ENCODE peak calls at places on chromosomes 2 and 18, in nine cellular contexts. S, U, C, A, W, K, V, I and R are unnamed samples. For H3K27me3 and H3K36me3, the result is how much of the 10 kb centered on the place peaks cover.

GRCh38 chr2:185738679-185739472 is at the start of gene FSIP2:
- DNase-seq in A (peak), I (no peak), S (peak), V (peak), K (peak), U (no peak), C (peak), W (peak), R (peak)

GRCh38 chr2:60551241-60552095 is 2.0 kb downstream of the BCL11A start:
- DNase-seq in V (no peak), K (no peak), U (no peak), A (peak), I (no peak), W (peak), C (peak), S (peak), R (peak)

GRCh38 chr2:121446647-121447241 is 83.9 kb upstream of the RNU4ATAC start:
- DNase-seq in K (no peak), S (no peak), W (no peak), V (no peak), A (peak), I (no peak), C (no peak), U (no peak), R (no peak)

GRCh38 chr2:148298201-148298600 is 277.3 kb downstream of the MBD5 start:
- DNase-seq in K (peak), S (no peak), U (no peak), C (no peak), I (no peak), W (no peak), V (peak), A (peak), R (no peak)

GRCh38 chr2:19592197-19592596 is 233.8 kb upstream of the OSR1 start:
- DNase-seq in V (no peak), I (no peak), S (no peak), U (no peak), C (no peak), W (no peak), A (peak), K (no peak), R (no peak)

GRCh38 chr2:128308284-128308731 is 10.4 kb downstream of the HS6ST1 start:
- DNase-seq in I (no peak), A (no peak), U (no peak), S (no peak), V (no peak), W (no peak), C (no peak), K (no peak), R (no peak)

GRCh38 chr18:67007085-67007484 is 403.2 kb upstream of the CDH19 start:
- DNase-seq in V (no peak), A (no peak), K (no peak), U (no peak), I (no peak), S (no peak), W (no peak), C (no peak), R (no peak)

GRCh38 chr2:70982971-70983370 is 4.5 kb downstream of the ANKRD53 start:
- DNase-seq in K (no peak), S (no peak), U (no peak), I (no peak), W (no peak), C (no peak), A (no peak), V (no peak), R (no peak)

GRCh38 chr18:36312806-36313395 is 15.4 kb downstream of the FHOD3 start:
- DNase-seq in V (peak), A (no peak), S (no peak), I (no peak), K (no peak), U (no peak), C (no peak), W (no peak), R (no peak)

GRCh38 chr2:227804970-227805369 is 8.7 kb upstream of the CCL20 start:
- DNase-seq in A (peak), V (peak), W (no peak), C (no peak), S (no peak), I (no peak), K (peak), U (no peak), R (no peak)

GRCh38 chr2:231370429-231370748 is 25.1 kb upstream of the B3GNT7 start:
- DNase-seq in K (no peak), W (no peak), S (no peak), U (no peak), C (no peak), V (no peak), A (no peak), I (no peak), R (no peak)

GRCh38 chr2:74391209-74391579 is 11.1 kb upstream of the DCTN1 start:
- DNase-seq in U (no peak), W (peak), C (no peak), S (no peak), A (peak), K (no peak), I (no peak), V (peak), R (no peak)

GRCh38 chr18:8856769-8857393 is 151.5 kb downstream of the MTCL1 start:
- DNase-seq in I (no peak), C (no peak), W (no peak), U (no peak), K (no peak), V (no peak), S (peak), A (no peak), R (peak)

GRCh38 chr18:29063346-29063745 is 886.4 kb upstream of the CDH2 start:
- DNase-seq in C (no peak), U (no peak), K (no peak), A (no peak), I (no peak), W (no peak), V (peak), S (no peak), R (no peak)

GRCh38 chr2:74503506-74504475 is 3.7 kb downstream of the PCGF1 start:
- DNase-seq in I (no peak), W (no peak), U (no peak), A (no peak), V (no peak), C (peak), S (peak), K (no peak), R (peak)

GRCh38 chr18:40006553-40007073 is 1948.4 kb upstream of the PIK3C3 start:
- DNase-seq in V (no peak), U (no peak), S (peak), C (no peak), A (no peak), K (peak), W (no peak), I (no peak), R (peak)

GRCh38 chr2:130963058-130963848 is 126.5 kb downstream of the ARHGEF4 start:
- DNase-seq in C (no peak), W (no peak), K (no peak), U (no peak), A (no peak), I (no peak), V (no peak), S (peak), R (peak)

GRCh38 chr2:238741277-238741676 is 106.6 kb upstream of the TWIST2 start:
- DNase-seq in K (no peak), V (no peak), U (no peak), A (no peak), S (no peak), I (no peak), C (no peak), W (no peak), R (no peak)

GRCh38 chr2:205660521-205661124 is 21.7 kb upstream of the NRP2 start:
- DNase-seq in A (peak), K (peak), V (peak), W (peak), C (no peak), S (no peak), U (peak), I (peak), R (no peak)

GRCh38 chr2:73232471-73233153 is 427 bp downstream of the PRADC1 start:
- DNase-seq in S (no peak), U (no peak), A (peak), W (no peak), V (no peak), I (peak), K (peak), C (no peak), R (no peak)

GRCh38 chr2:150450765-150451164 is 36.7 kb downstream of the RND3 start:
- DNase-seq in C (no peak), W (peak), K (no peak), A (peak), S (no peak), V (peak), U (no peak), I (no peak), R (no peak)

GRCh38 chr2:72118951-72119350 is 28.7 kb downstream of the CYP26B1 start:
- DNase-seq in K (no peak), V (no peak), I (no peak), A (no peak), W (no peak), S (no peak), U (no peak), C (no peak), R (no peak)

GRCh38 chr2:66445076-66445724 is 10.3 kb downstream of the MEIS1 start:
- DNase-seq in I (no peak), W (peak), V (no peak), U (no peak), K (no peak), S (peak), A (no peak), C (no peak), R (peak)
- H3K4me3 ChIP-seq in I (no peak), W (peak), V (peak), U (no peak), K (no peak), S (peak), A (no peak), C (peak), R (peak)

GRCh38 chr2:181461056-181461630 is 4.0 kb downstream of the ITGA4 start:
- DNase-seq in W (no peak), K (no peak), S (no peak), U (no peak), V (no peak), A (no peak), I (no peak), C (no peak), R (no peak)
- H3K27me3 ChIP-seq in W (under half), K (under half), S (under half), U (under half), V (under half), A (under half), I (under half), C (under half), R (under half)

DNA sequence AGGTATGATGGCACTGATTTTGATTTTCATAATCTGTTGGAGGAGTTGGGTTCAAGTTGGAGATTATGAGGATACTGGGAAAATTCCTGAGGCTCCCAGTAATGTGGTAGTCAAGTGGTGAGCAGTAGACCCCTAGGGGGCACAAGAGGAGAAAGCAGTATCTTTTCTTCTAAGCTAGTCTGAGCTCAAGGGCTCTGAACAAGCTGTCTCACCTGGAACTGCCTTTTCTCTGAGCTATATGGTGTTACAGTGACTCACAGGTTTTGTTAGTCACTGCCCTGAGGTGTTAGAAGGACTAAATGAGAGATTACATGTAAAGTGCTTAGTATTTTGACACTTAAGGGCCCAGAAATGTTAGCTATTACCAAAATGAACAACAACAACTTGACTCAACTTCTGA is 42.2 kb downstream of the CD302 start:
- DNase-seq in U (no peak), W (no peak), A (peak), K (peak), C (no peak), S (peak), V (peak), I (no peak), R (peak)
- H3K36me3 ChIP-seq in U (half or more), W (under half), A (half or more), K (half or more), C (half or more), S (under half), V (under half), I (under half), R (under half)

GRCh38 chr2:219252084-219252483 is 959 bp upstream of the TUBA4B start:
- DNase-seq in I (no peak), K (no peak), C (peak), V (no peak), A (peak), W (no peak), U (no peak), S (no peak), R (no peak)

GRCh38 chr2:219252900-219253752 is at the start of gene TUBA4B:
- DNase-seq in S (peak), U (peak), A (peak), C (peak), K (no peak), I (peak), V (peak), W (no peak), R (peak)

GRCh38 chr2:219252570-219252899 is 508 bp upstream of the TUBA4B start:
- DNase-seq in C (no peak), W (no peak), K (no peak), U (no peak), S (no peak), I (no peak), V (no peak), A (no peak), R (peak)

GRCh38 chr2:219250044-219250781 is 2.8 kb upstream of the TUBA4B start:
- DNase-seq in C (no peak), U (no peak), S (no peak), V (peak), A (no peak), I (no peak), W (peak), K (no peak), R (no peak)

GRCh38 chr2:219251656-219252055 is 1.4 kb upstream of the TUBA4B start:
- DNase-seq in A (no peak), S (no peak), K (peak), U (no peak), I (no peak), V (no peak), C (no peak), W (no peak), R (no peak)
- H3K4me3 ChIP-seq in A (no peak), S (no peak), K (no peak), U (peak), I (peak), V (no peak), C (peak), W (no peak), R (no peak)

GRCh38 chr2:103169856-103170255 is 408.0 kb downstream of the TMEM182 start:
- DNase-seq in V (no peak), I (no peak), A (no peak), C (no peak), S (no peak), K (no peak), U (no peak), W (no peak), R (no peak)

GRCh38 chr2:103166406-103167324 is 404.8 kb downstream of the TMEM182 start:
- DNase-seq in W (no peak), U (no peak), I (no peak), S (no peak), K (no peak), V (no peak), C (no peak), A (no peak), R (no peak)

GRCh38 chr2:103167599-103167998 is 405.8 kb downstream of the TMEM182 start:
- DNase-seq in K (no peak), S (no peak), W (no peak), U (no peak), I (no peak), C (no peak), V (no peak), A (no peak), R (no peak)

GRCh38 chr2:103161456-103162289 is 399.8 kb downstream of the TMEM182 start:
- DNase-seq in C (peak), W (peak), I (no peak), A (peak), S (peak), K (no peak), V (peak), U (no peak), R (peak)

DNA sequence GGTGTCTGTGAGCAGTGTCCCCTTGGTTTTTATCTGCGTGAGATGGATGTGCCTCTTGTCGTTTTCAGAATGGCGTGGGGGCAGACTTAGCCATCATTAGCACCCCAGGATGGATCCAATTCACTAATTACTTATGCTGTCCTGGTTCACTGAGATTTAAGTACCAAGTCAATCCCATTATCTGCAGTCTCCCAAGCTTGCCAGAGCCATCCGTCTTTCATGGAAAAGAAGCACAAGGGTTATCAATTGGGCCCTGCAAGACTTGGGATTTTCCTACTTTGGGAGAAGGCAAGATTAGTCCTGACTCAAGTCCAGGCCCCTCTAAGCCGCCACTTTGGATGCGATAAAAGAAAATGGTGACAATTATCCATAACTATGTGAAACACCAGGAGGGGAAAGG is 404.0 kb downstream of the TMEM182 start:
- DNase-seq in W (no peak), U (no peak), V (no peak), S (no peak), A (no peak), K (no peak), I (no peak), C (no peak), R (no peak)
- H3K27me3 ChIP-seq in W (under half), U (under half), V (under half), S (under half), A (half or more), K (under half), I (under half), C (under half), R (under half)

DNA sequence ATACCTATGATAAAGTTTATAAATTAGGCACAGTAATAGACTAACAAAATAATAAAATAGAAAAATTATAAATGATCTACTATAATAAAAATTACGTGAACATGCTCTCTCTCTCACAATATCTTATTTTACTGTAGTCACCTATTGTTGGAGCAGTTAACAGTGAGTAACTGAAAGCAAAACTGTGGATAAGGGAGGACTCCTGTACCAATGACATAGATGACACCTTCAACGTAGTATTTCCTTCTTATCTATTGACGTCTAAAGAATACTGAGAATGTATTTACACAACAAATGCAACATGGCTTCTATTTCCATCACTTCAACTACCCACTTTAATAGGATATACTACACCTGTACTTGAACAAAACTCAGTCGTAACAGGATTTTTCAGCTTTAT is 31.5 kb downstream of the HNRNPLL start:
- DNase-seq in K (no peak), W (no peak), U (no peak), V (no peak), A (no peak), I (no peak), S (no peak), C (no peak), R (no peak)
- H3K36me3 ChIP-seq in K (half or more), W (under half), U (half or more), V (under half), A (under half), I (under half), S (under half), C (half or more), R (under half)